ENCODE peak calls at places on chromosomes 3 and 15, in seven cellular contexts. H is PC-3, K is Right ventricle myocardium superior, C is SK-N-DZ, W is left colon, T is HuH-7, X is naive B cell. M is an unnamed sample.
A peak's percentile ranks its signal among the peaks of the same experiment; 100 is the strongest.

GRCh38 chr3:3552741-3553140 is 246.5 kb upstream of the LRRN1 start:
- DNase-seq in H (no peak), K (no peak), C (no peak), W (no peak), T (no peak), X (no peak), M (no peak)

GRCh38 chr3:47612178-47612577 is 33.5 kb upstream of the CSPG5 start:
- DNase-seq in H (peak; percentile 64), K (no peak), C (no peak), W (no peak), T (no peak), X (no peak), M (no peak)

GRCh38 chr15:52331490-52332240 is 36.1 kb upstream of the MYO5C start:
- DNase-seq in H (peak; percentile 92), K (no peak), C (peak; percentile 67), W (no peak), T (peak; percentile 48), X (peak; percentile 25), M (peak; percentile 10)

GRCh38 chr3:49998326-49998725 is 58.4 kb downstream of the RBM6 start:
- DNase-seq in H (peak; percentile 83), K (no peak), C (no peak), W (no peak), T (no peak), X (no peak), M (peak; percentile 57)

GRCh38 chr3:54476876-54477275 is 354.5 kb downstream of the CACNA2D3 start:
- DNase-seq in H (no peak), K (no peak), C (no peak), W (no peak), T (no peak), X (no peak), M (no peak)

GRCh38 chr3:154668187-154668586 is 238.2 kb upstream of the GPR149 start:
- DNase-seq in H (no peak), K (no peak), C (no peak), W (no peak), T (no peak), X (no peak), M (no peak)

GRCh38 chr3:130773371-130773770 is 26.7 kb upstream of the PIK3R4 start:
- DNase-seq in H (no peak), K (no peak), C (no peak), W (no peak), T (no peak), X (no peak), M (no peak)

GRCh38 chr3:38366082-38366481 is 19.5 kb downstream of the XYLB start:
- DNase-seq in H (no peak), K (no peak), C (no peak), W (no peak), T (no peak), X (no peak), M (no peak)

GRCh38 chr15:73983211-73983727 is 8.8 kb downstream of the STOML1 start:
- DNase-seq in H (peak; percentile 92), K (peak; percentile 77), C (no peak), W (peak; percentile 61), T (no peak), X (no peak), M (peak; percentile 76)

GRCh38 chr3:141499965-141500364 is 13.1 kb downstream of the RASA2 start:
- DNase-seq in H (no peak), K (no peak), C (no peak), W (no peak), T (no peak), X (no peak), M (no peak)

GRCh38 chr15:75493732-75494131 is 42.2 kb upstream of the SIN3A start:
- DNase-seq in H (peak; percentile 60), K (no peak), C (no peak), W (no peak), T (no peak), X (no peak), M (no peak)

GRCh38 chr15:56879502-56879901 is 38.9 kb upstream of the TCF12 start:
- DNase-seq in H (no peak), K (no peak), C (no peak), W (no peak), T (no peak), X (no peak), M (no peak)

GRCh38 chr15:89358755-89359439 is 24.3 kb upstream of the POLG start:
- DNase-seq in H (peak; percentile 83), K (peak; percentile 85), C (peak; percentile 79), W (peak; percentile 33), T (peak; percentile 97), X (peak; percentile 79), M (peak; percentile 57)

GRCh38 chr3:108473711-108474110 is 36.7 kb downstream of the MYH15 start:
- DNase-seq in H (peak; percentile 49), K (no peak), C (no peak), W (no peak), T (no peak), X (no peak), M (no peak)

GRCh38 chr3:186653079-186653710 is 12.6 kb upstream of the HRG start:
- DNase-seq in H (no peak), K (no peak), C (peak; percentile 85), W (no peak), T (no peak), X (peak; percentile 77), M (no peak)

GRCh38 chr15:57312006-57312322 is 64.3 kb upstream of the CGNL1 start:
- DNase-seq in H (no peak), K (no peak), C (no peak), W (no peak), T (no peak), X (no peak), M (no peak)

GRCh38 chr3:188539631-188540194 is 385.8 kb downstream of the LPP start:
- DNase-seq in H (no peak), K (no peak), C (no peak), W (no peak), T (no peak), X (no peak), M (no peak)

GRCh38 chr3:56879453-56880224 is 77.9 kb upstream of the ARHGEF3 start:
- DNase-seq in H (peak; percentile 55), K (no peak), C (no peak), W (no peak), T (no peak), X (no peak), M (no peak)

GRCh38 chr15:43872416-43873020 is 45.7 kb downstream of the WDR76 start:
- DNase-seq in H (peak; percentile 73), K (no peak), C (peak; percentile 69), W (no peak), T (peak; percentile 42), X (peak; percentile 5), M (peak; percentile 23)

M was measured in prostate gland.